ENCODE peak calls at places on chromosomes 6 and 20, in four cellular contexts. A is SK-N-SH, O is K562, Z is HepG2. I is an unnamed sample.

GRCh38 chr6:157229733-157230132 is 93.6 kb downstream of the TMEM242 start:
- DNase-seq in A (no peak), O (no peak), Z (no peak), I (no peak)

GRCh38 chr6:147384029-147384428 is 124.5 kb upstream of the SAMD5 start:
- DNase-seq in A (no peak), O (no peak), Z (no peak), I (no peak)

GRCh38 chr6:10322991-10323390 is 91.9 kb downstream of the TFAP2A start:
- DNase-seq in A (no peak), O (no peak), Z (no peak), I (no peak)

GRCh38 chr6:140566706-140567330 is 1192.4 kb upstream of the CITED2 start:
- DNase-seq in A (no peak), O (no peak), Z (no peak), I (no peak)

GRCh38 chr6:125858427-125859320 is 67.9 kb downstream of the NCOA7 start:
- DNase-seq in A (peak), O (peak), Z (peak), I (peak)

GRCh38 chr6:96878101-96878500 is 19.6 kb downstream of the NDUFAF4 start:
- DNase-seq in A (no peak), O (no peak), Z (no peak), I (no peak)

GRCh38 chr6:92201618-92202017 is 1217.7 kb downstream of the EPHA7 start:
- DNase-seq in A (no peak), O (no peak), Z (no peak), I (no peak)

GRCh38 chr20:5156670-5157448 is 30.1 kb downstream of the CDS2 start:
- DNase-seq in A (no peak), O (no peak), Z (peak), I (peak)

GRCh38 chr6:136641166-136641565 is 90.9 kb upstream of the MAP7 start:
- DNase-seq in A (no peak), O (no peak), Z (no peak), I (no peak)

GRCh38 chr20:34639755-34640222 is 37.1 kb downstream of the PIGU start:
- DNase-seq in A (no peak), O (no peak), Z (peak), I (no peak)

GRCh38 chr20:57435498-57436222 is 44.5 kb downstream of the RBM38 start:
- DNase-seq in A (no peak), O (peak), Z (peak), I (peak)

GRCh38 chr6:30211899-30212298 is 1.3 kb downstream of the TRIM26 start:
- DNase-seq in A (no peak), O (no peak), Z (no peak), I (no peak)

GRCh38 chr6:130118236-130118635 is 99.9 kb downstream of the L3MBTL3 start:
- DNase-seq in A (no peak), O (no peak), Z (no peak), I (no peak)

GRCh38 chr20:45459606-45460005 is 9.9 kb upstream of the WFDC2 start:
- DNase-seq in A (peak), O (peak), Z (no peak), I (no peak)

GRCh38 chr6:2035046-2035445 is 210.4 kb downstream of the GMDS start:
- DNase-seq in A (no peak), O (no peak), Z (no peak), I (no peak)

GRCh38 chr6:114739656-114740055 is 396.8 kb upstream of the HS3ST5 start:
- DNase-seq in A (no peak), O (no peak), Z (no peak), I (no peak)

DNA sequence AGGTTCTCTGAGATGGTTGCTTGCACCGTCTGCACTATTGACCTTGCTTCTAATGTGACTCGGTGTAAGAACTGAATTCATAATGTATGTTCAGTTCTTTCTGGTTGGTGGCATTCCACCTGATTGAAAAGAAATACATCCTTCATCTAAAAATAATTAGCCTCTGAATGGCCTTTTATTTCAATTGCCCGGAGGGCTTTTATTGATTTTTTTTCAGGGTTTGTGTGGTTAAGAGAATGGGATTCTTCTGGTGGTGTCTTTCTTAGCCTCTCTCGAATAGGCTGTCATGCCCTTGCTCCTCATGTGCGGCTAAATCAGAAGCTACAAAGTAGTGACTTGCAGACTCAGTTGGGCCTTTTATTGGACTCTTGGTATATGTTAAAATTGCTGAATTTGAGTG is 201.5 kb upstream of the PLCB4 start:
- DNase-seq in A (no peak), O (no peak), Z (no peak), I (no peak)
- TF ChIP-seq ELF1 in A (no peak), O (no peak), Z (no peak), I (no peak)

DNA sequence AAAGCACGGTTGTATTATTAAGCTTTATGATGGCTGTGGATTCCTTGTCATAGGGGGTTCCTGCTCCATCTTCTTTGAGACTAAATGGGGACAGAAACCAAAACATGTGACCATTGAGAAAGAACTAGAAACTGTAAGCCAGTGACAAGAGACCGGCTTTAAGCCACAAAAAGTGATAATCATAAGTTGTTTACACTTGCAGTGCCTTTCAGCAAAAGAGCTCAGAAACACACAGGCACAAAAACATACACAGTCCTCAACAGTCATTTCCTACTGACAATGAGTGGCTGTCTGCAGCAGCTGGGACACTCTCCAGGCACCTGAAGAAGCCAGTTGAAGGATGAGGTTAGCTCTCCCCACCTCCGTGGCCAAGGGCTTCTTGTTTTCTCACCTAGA is 20.0 kb upstream of the UBE2J1 start:
- DNase-seq in A (no peak), O (no peak), Z (no peak), I (no peak)
- TF ChIP-seq ELF1 in A (no peak), O (no peak), Z (no peak), I (no peak)

GRCh38 chr20:31843288-31843687 is 2.1 kb downstream of the FOXS1 start:
- DNase-seq in A (no peak), O (no peak), Z (no peak), I (no peak)

GRCh38 chr20:31842471-31843157 is 2.8 kb downstream of the FOXS1 start:
- DNase-seq in A (peak), O (no peak), Z (no peak), I (no peak)

GRCh38 chr20:31839782-31840487 is 5.5 kb downstream of the FOXS1 start:
- DNase-seq in A (no peak), O (peak), Z (no peak), I (no peak)

GRCh38 chr20:31841928-31842327 is 3.5 kb downstream of the FOXS1 start:
- DNase-seq in A (no peak), O (peak), Z (peak), I (no peak)

GRCh38 chr20:31840906-31841816 is 4.2 kb downstream of the FOXS1 start:
- DNase-seq in A (no peak), O (no peak), Z (no peak), I (no peak)
- TF ChIP-seq ELF1 in A (no peak), O (no peak), Z (no peak), I (no peak)

DNA sequence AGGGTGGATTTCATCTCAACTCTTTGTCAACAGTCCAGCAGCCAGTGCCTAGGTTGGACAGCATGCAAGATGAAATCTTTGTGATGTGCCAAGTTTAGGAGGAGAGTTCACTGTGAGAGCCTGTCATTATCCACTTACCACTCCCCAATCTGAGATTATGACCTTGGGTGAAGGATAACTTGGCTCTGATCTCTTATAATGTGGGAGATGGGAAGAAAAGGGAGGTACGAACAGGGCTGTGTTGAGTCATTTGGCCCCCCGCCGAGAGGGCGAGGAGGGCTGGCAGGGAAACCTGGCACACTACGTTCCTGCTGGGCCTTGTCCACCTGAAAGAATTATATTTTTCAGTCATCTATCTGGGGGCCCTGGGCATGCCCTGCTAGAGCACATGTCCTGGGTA is 35.8 kb downstream of the LAMA4 start:
- DNase-seq in A (no peak), O (no peak), Z (no peak), I (no peak)
- TF ChIP-seq ELF1 in A (no peak), O (no peak), Z (no peak), I (no peak)

GRCh38 chr6:119865466-119866350 is 516.1 kb upstream of the MAN1A1 start:
- DNase-seq in A (no peak), O (no peak), Z (no peak), I (no peak)
- TF ChIP-seq ELF1 in A (no peak), O (no peak), Z (no peak), I (no peak)

DNA sequence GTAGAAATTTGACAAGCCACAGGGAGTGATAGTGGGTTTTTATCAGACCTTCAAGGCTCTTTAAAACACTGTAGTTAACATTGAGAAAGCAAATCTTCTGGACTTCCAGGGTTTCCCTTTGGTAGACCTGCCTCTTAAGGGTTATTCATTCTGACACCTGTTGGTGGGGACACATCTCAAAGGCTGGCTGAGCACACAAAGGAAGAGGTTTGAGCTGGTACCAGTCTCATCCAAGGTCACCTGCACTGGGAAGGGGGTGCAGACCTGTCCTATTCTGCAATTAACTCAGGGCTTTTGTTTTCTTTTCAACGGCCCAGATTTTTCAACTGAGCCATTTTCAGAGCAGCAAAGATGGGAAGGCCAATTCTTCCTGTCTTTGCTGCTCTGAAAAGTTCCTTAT is 45.6 kb downstream of the EDN1 start:
- DNase-seq in A (no peak), O (no peak), Z (no peak), I (no peak)
- TF ChIP-seq ELF1 in A (no peak), O (no peak), Z (no peak), I (no peak)

DNA sequence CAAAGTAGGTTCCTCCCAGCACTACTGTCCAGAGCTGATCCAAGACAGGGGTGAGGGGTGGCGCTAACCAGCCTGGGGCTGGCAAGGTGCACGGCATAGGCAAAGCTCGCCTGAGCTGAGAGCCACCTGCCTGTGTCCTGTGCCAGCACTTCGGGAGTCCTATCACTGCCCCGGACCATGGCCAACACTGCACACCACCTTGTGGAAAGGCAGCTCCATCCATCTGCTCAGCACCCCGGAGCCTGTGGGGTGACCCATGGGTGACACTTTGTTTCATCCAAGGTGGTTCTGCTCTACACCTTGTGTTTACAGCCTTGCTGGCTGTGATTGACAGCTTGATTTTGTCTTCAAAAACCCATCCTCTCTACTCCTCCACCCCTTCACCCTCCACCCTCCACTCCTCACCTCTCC is 32.9 kb upstream of the GATA5 start:
- DNase-seq in A (no peak), O (no peak), Z (no peak), I (no peak)
- TF ChIP-seq ELF1 in A (no peak), O (no peak), Z (no peak), I (no peak)

DNA sequence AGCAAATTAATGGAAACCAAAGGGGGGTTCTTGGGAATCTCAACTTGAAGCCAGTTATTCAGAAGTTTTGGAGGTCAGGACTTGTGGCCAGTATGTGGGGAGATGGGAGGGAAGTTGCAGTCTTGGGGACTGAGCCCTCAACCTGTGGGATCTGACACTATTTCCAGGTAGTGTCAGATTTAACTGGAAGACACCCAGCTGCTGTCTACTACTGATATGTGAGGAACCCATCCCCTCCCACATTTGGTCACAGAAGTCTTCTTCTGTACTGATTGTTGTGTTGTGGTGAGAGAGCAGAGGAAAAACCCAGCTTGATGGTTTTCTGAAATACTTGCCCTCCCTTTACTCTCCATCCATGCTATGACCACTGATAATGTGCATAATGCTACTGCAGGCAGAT is 134.0 kb downstream of the QRSL1 start:
- DNase-seq in A (no peak), O (peak), Z (no peak), I (no peak)
- TF ChIP-seq ELF1 in A (no peak), O (no peak), Z (no peak), I (no peak)

GRCh38 chr20:53609501-53610445 is 16.1 kb upstream of the ZNF217 start:
- DNase-seq in A (no peak), O (peak), Z (no peak), I (no peak)

GRCh38 chr20:53608456-53609413 is 15.1 kb upstream of the ZNF217 start:
- DNase-seq in A (no peak), O (peak), Z (no peak), I (no peak)

GRCh38 chr20:53613748-53614147 is 20.1 kb upstream of the ZNF217 start:
- DNase-seq in A (no peak), O (no peak), Z (no peak), I (no peak)

GRCh38 chr20:53608071-53608455 is 14.4 kb upstream of the ZNF217 start:
- DNase-seq in A (no peak), O (no peak), Z (no peak), I (no peak)

DNA sequence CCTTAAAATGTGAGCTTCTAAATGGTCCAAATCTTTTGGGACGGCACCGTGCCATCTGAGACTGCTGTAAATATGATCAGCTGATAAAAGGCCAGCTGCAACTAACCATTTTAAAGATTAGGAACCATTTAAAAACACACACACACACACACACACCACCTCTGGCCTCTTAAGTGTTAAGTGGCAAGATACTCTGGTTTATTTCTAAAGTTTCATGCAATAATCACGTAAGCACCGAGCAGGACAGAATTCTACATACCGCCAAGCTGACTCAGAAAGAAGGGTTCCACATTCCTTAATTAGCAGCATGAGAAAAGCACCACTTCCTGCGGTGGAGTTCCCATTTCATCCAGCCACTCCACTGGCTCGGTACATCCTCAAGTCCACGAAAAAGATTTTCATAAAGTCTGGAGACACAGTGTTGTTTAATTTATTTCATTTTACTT is 17.8 kb upstream of the ZNF217 start:
- DNase-seq in A (peak), O (peak), Z (no peak), I (peak)
- TF ChIP-seq ELF1 in A (no peak), O (no peak), Z (no peak), I (no peak)

I was measured in HCT116.